ENCODE peak calls at places on chromosome 16, in nine cellular contexts. B is Peyer's patch; F is GM23248; D is CD8-positive, alpha-beta T cell; E is pancreas; N is cardiac muscle cell; L is heart right ventricle; O is Caco-2; Q is thoracic aorta. A is an unnamed sample.

GRCh38 chr16:65547799-65548446 is 426.1 kb upstream of the CDH11 start:
- DNase-seq in D (no peak), L (no peak), O (no peak), N (peak; percentile 54), F (peak; percentile 93), B (no peak), E (no peak), Q (no peak), A (no peak)

GRCh38 chr16:65178151-65178550 is 56.3 kb upstream of the CDH11 start:
- DNase-seq in L (no peak), Q (no peak), N (no peak), O (no peak), D (no peak), B (no peak), F (peak; percentile 79), E (no peak), A (no peak)

GRCh38 chr16:87541882-87542234 is 49.0 kb upstream of the ZCCHC14 start:
- DNase-seq in N (no peak), D (no peak), E (no peak), F (peak; percentile 30), B (no peak), L (no peak), O (no peak), Q (peak; percentile 60), A (no peak)

GRCh38 chr16:27547134-27547533 is 2.6 kb downstream of the GTF3C1 start:
- DNase-seq in N (no peak), L (no peak), F (peak; percentile 90), D (no peak), B (no peak), E (no peak), O (no peak), Q (no peak), A (no peak)

GRCh38 chr16:81896902-81897301 is 114.4 kb downstream of the SDR42E1 start:
- DNase-seq in F (no peak), L (no peak), N (no peak), O (no peak), B (no peak), D (no peak), Q (no peak), E (no peak), A (no peak)

GRCh38 chr16:69073181-69073669 is 32.2 kb upstream of the HAS3 start:
- DNase-seq in Q (no peak), L (no peak), E (no peak), B (no peak), O (no peak), F (peak; percentile 90), D (no peak), N (no peak), A (no peak)

GRCh38 chr16:89422905-89423630 is 67.3 kb downstream of the ANKRD11 start:
- DNase-seq in Q (no peak), E (no peak), L (no peak), N (peak; percentile 41), D (peak; percentile 68), O (no peak), B (peak; percentile 60), F (peak; percentile 68), A (peak; percentile 58)

GRCh38 chr16:81350306-81350615 is 35.5 kb downstream of the GAN start:
- DNase-seq in Q (no peak), D (no peak), O (no peak), B (no peak), N (peak; percentile 23), E (no peak), L (no peak), F (peak; percentile 43), A (no peak)

GRCh38 chr16:49464877-49465504 is 91.4 kb downstream of the C16orf78 start:
- DNase-seq in E (no peak), F (no peak), L (no peak), N (peak; percentile 51), O (no peak), B (no peak), Q (no peak), D (peak; percentile 21), A (no peak)

GRCh38 chr16:46947900-46948547 is 25.4 kb downstream of the DNAJA2 start:
- DNase-seq in D (peak; percentile 33), N (peak; percentile 58), F (peak; percentile 69), E (no peak), L (no peak), Q (no peak), B (no peak), O (no peak), A (peak; percentile 29)

GRCh38 chr16:11063432-11064201 is 119.3 kb downstream of the CLEC16A start:
- DNase-seq in N (peak; percentile 40), E (no peak), D (no peak), L (no peak), Q (no peak), F (no peak), B (no peak), O (no peak), A (no peak)

GRCh38 chr16:85240982-85241924 is 129.0 kb upstream of the CIBAR2 start:
- DNase-seq in L (no peak), O (no peak), E (no peak), N (no peak), D (no peak), F (no peak), B (no peak), Q (no peak), A (no peak)
- H3K4me1 ChIP-seq in L (peaks cover 1% of the 10 kb centered on the region), O (peaks cover 2% of the 10 kb centered on the region), E (peaks cover under 1% of the 10 kb centered on the region), N (peaks cover 13% of the 10 kb centered on the region), D (peaks cover 6% of the 10 kb centered on the region), F (peaks cover 25% of the 10 kb centered on the region), B (peaks cover 9% of the 10 kb centered on the region), Q (peaks cover 33% of the 10 kb centered on the region), A (no peaks in the 10 kb centered on the region)

DNA sequence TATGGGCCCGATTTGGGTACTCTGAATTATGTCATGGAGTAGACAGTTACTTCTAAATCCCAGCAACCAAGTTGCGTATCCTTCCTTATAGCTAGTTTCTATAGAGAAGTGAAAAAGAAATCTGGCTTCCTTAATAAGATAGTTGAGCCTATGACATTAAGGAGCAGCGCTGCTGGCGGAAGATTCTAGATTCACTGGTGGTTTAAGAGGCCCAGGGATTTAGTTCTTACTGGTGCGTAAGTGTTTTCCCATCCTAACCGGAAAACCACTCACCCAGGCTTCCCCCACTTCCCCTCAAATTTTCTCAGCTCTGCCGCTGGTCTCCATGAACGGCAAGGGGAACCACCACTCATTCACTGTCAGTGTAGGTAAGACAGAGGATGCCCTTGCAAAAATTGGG is 230.4 kb downstream of the CPPED1 start:
- DNase-seq in N (no peak), L (no peak), F (no peak), D (no peak), B (peak; percentile 19), Q (no peak), E (no peak), O (no peak), A (no peak)
- H3K4me3 ChIP-seq in N (no peak overlapping the region), L (no peak overlapping the region), F (no peak overlapping the region), D (no peak overlapping the region), B (no peak overlapping the region), Q (no peak overlapping the region), E (no peak overlapping the region), O (no peak overlapping the region), A (no peak overlapping the region)

GRCh38 chr16:2230376-2230775 is 5.9 kb upstream of the DNASE1L2 start:
- DNase-seq in B (no peak), D (no peak), O (no peak), N (no peak), E (no peak), F (no peak), Q (no peak), L (no peak), A (no peak)

GRCh38 chr16:2233046-2233775 is 3.0 kb upstream of the DNASE1L2 start:
- DNase-seq in Q (no peak), B (no peak), F (no peak), D (no peak), N (no peak), E (no peak), L (no peak), O (no peak), A (no peak)

GRCh38 chr16:2233872-2234812 is 2.1 kb upstream of the DNASE1L2 start:
- DNase-seq in E (no peak), O (no peak), D (no peak), Q (no peak), N (no peak), L (no peak), B (no peak), F (no peak), A (no peak)

GRCh38 chr16:2231016-2231931 is 5.0 kb upstream of the DNASE1L2 start:
- DNase-seq in E (no peak), N (no peak), O (no peak), F (no peak), L (no peak), D (no peak), Q (no peak), B (no peak), A (no peak)

GRCh38 chr16:2232094-2232990 is 3.9 kb upstream of the DNASE1L2 start:
- DNase-seq in B (no peak), D (no peak), O (no peak), E (no peak), F (no peak), N (no peak), Q (no peak), L (no peak), A (no peak)
- H3K36me3 ChIP-seq in B (peaks cover 82% of the 10 kb centered on the region), D (peaks cover 16% of the 10 kb centered on the region), O (no peaks in the 10 kb centered on the region), E (peaks cover 50% of the 10 kb centered on the region), F (no peaks in the 10 kb centered on the region), N (peaks cover 45% of the 10 kb centered on the region), Q (peaks cover 67% of the 10 kb centered on the region), L (peaks cover 82% of the 10 kb centered on the region), A (peaks cover 10% of the 10 kb centered on the region)

GRCh38 chr16:649646-650045 is 481 bp downstream of the WDR90 start:
- DNase-seq in F (peak; percentile 59), D (no peak), B (no peak), L (no peak), N (no peak), Q (no peak), O (no peak), E (no peak), A (no peak)

GRCh38 chr16:647173-647902 is 1.8 kb upstream of the WDR90 start:
- DNase-seq in D (no peak), N (no peak), F (no peak), O (no peak), E (no peak), B (no peak), L (no peak), Q (no peak), A (no peak)

GRCh38 chr16:646679-647172 is 2.4 kb upstream of the WDR90 start:
- DNase-seq in F (no peak), B (no peak), L (no peak), E (no peak), O (no peak), D (no peak), N (no peak), Q (no peak), A (no peak)

GRCh38 chr16:648071-648785 is 937 bp upstream of the WDR90 start:
- DNase-seq in O (no peak), E (peak; percentile 85), B (peak; percentile 48), L (no peak), D (peak; percentile 37), N (peak; percentile 37), F (peak; percentile 61), Q (no peak), A (no peak)

DNA sequence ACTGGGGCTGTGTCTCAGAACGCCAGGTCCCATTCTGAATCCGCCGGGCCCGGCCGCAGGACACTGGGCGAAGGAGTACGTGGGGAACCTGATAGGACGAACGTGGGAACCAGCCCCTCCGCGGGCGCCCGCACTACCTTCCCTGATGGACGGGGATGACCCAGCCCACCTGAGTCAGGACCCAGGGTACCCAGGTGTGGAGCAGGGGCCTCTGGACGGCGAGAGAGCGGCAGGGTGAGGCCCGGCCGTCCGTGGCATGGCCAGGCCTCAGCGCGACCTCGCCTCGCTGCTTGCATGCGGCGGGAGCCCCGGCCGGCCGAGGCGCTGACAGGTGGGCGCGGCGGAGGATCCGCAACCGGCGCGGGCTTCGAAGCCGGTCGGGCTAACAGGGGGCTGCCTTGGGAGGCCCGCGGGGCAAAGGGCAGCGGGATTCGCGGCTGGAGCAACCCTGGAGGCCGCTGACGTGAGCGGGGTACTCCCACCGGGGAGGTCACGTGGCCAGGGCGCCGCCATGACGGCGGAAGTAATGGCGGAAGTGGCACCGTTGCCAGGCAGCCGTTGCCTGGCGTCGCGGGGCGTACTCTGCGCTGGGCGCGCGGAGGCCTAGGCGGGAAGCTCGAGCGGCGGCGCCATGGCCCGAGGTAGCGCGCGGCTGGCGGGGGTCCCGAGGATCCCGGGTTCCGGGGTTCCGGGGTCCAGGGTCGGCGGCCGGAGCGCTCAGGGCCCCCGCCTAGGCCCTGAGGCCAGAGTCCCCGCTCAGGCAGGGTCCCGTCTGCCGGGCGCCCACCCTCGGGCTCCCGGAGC is at the start of gene WDR90:
- DNase-seq in D (peak; percentile 90), O (peak; percentile 93), Q (peak; percentile 64), F (peak; percentile 97), N (peak; percentile 95), L (peak; percentile 94), B (peak; percentile 92), E (peak; percentile 91), A (peak; percentile 92)
- H3K4me1 ChIP-seq in D (peaks cover 19% of the 10 kb centered on the region), O (peaks cover 13% of the 10 kb centered on the region), Q (peaks cover 27% of the 10 kb centered on the region), F (no peaks in the 10 kb centered on the region), N (peaks cover 12% of the 10 kb centered on the region), L (peaks cover 34% of the 10 kb centered on the region), B (peaks cover 60% of the 10 kb centered on the region), E (peaks cover 29% of the 10 kb centered on the region), A (peaks cover 13% of the 10 kb centered on the region)

A was measured in CD8-positive, alpha-beta memory T cell.